ENCODE peak calls at places on chromosomes 4 and X, in six cellular contexts. B, K, V, I, C and O are unnamed samples.

GRCh38 chr4:125097729-125098128 is 217.0 kb upstream of the FAT4 start:
- DNase-seq in B (no peak), K (no peak), V (no peak), I (no peak), C (no peak), O (no peak)

GRCh38 chrX:136619889-136620505 is 28.0 kb upstream of the CD40LG start:
- DNase-seq in B (no peak), K (no peak), V (no peak), I (peak), C (no peak), O (no peak)

GRCh38 chr4:168574581-168575295 is 77.9 kb downstream of the PALLD start:
- DNase-seq in B (no peak), K (no peak), V (no peak), I (no peak), C (no peak), O (peak)

GRCh38 chrX:12360389-12360788 is 222.1 kb downstream of the FRMPD4 start:
- DNase-seq in B (no peak), K (no peak), V (peak), I (no peak), C (no peak), O (peak)

GRCh38 chr4:11774346-11774745 is 345.7 kb upstream of the HS3ST1 start:
- DNase-seq in B (no peak), K (no peak), V (no peak), I (no peak), C (no peak), O (no peak)

GRCh38 chr4:8780596-8781368 is 90.9 kb downstream of the HMX1 start:
- DNase-seq in B (no peak), K (no peak), V (no peak), I (no peak), C (no peak), O (no peak)

GRCh38 chr4:19689511-19689910 is 562.2 kb upstream of the SLIT2 start:
- DNase-seq in B (no peak), K (no peak), V (peak), I (peak), C (no peak), O (peak)

GRCh38 chr4:8144359-8144758 is 14.3 kb downstream of the ABLIM2 start:
- DNase-seq in B (no peak), K (peak), V (no peak), I (no peak), C (no peak), O (no peak)

GRCh38 chr4:153143527-153144348 is 60.5 kb upstream of the TRIM2 start:
- DNase-seq in B (no peak), K (no peak), V (peak), I (no peak), C (no peak), O (peak)

GRCh38 chr4:9762823-9763475 is 18.5 kb upstream of the DRD5 start:
- DNase-seq in B (peak), K (peak), V (peak), I (peak), C (peak), O (peak)

GRCh38 chrX:57952320-57952678 is 42.0 kb upstream of the ZXDA start:
- DNase-seq in B (no peak), K (no peak), V (no peak), I (no peak), C (no peak), O (no peak)

GRCh38 chrX:68693481-68694410 is 46.3 kb downstream of the STARD8 start:
- DNase-seq in B (peak), K (peak), V (peak), I (peak), C (peak), O (peak)

GRCh38 chr4:150089732-150090131 is 11.5 kb downstream of the DCLK2 start:
- DNase-seq in B (no peak), K (no peak), V (peak), I (no peak), C (no peak), O (peak)

GRCh38 chr4:80049813-80050534 is 23.1 kb downstream of the ANTXR2 start:
- DNase-seq in B (no peak), K (no peak), V (no peak), I (no peak), C (no peak), O (no peak)

GRCh38 chr4:1775731-1776500 is 17.2 kb upstream of the FGFR3 start:
- DNase-seq in B (no peak), K (no peak), V (no peak), I (peak), C (no peak), O (no peak)

GRCh38 chr4:76881375-76881774 is 16.6 kb downstream of the SOWAHB start:
- DNase-seq in B (no peak), K (peak), V (no peak), I (peak), C (no peak), O (no peak)

GRCh38 chr4:47045261-47045660 is 13.9 kb downstream of the GABRB1 start:
- DNase-seq in B (no peak), K (no peak), V (no peak), I (no peak), C (no peak), O (no peak)

GRCh38 chr4:47043821-47044220 is 12.5 kb downstream of the GABRB1 start:
- DNase-seq in B (no peak), K (no peak), V (no peak), I (no peak), C (no peak), O (no peak)

GRCh38 chr4:47038263-47038662 is 6.9 kb downstream of the GABRB1 start:
- DNase-seq in B (no peak), K (no peak), V (no peak), I (no peak), C (no peak), O (no peak)

DNA sequence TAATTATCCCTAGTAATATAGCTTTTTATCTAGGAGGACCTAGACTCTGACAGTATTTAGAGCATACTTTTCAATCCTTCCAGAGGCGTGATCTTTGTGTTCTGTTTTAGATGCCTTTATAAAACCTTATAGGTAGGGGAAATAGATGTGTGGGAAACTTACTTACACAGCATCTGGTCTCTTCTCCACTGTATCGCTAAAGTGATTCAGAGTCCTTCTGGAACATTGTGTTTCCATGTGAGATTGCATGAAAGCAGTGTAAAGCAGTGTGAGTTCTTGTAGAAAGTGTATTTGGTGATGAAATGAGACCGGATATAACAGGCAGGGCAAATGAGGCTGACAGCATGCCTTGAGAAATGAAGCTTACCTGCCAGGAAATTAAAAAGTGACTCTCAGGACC is 9.5 kb downstream of the GABRB1 start:
- DNase-seq in B (no peak), K (no peak), V (no peak), I (no peak), C (no peak), O (no peak)
- H4K91ac ChIP-seq in B (no peak), K (no peak), V (no peak), I (no peak), C (no peak), O (no peak)

GRCh38 chr4:134702374-134702773 is 500.8 kb upstream of the PABPC4L start:
- DNase-seq in B (no peak), K (no peak), V (no peak), I (no peak), C (no peak), O (no peak)
- H4K91ac ChIP-seq in B (no peak), K (no peak), V (no peak), I (no peak), C (no peak), O (no peak)

GRCh38 chrX:47273011-47273730 is 40.4 kb downstream of the USP11 start:
- DNase-seq in B (no peak), K (no peak), V (no peak), I (no peak), C (no peak), O (no peak)

GRCh38 chrX:47266643-47267042 is 33.8 kb downstream of the USP11 start:
- DNase-seq in B (no peak), K (no peak), V (no peak), I (no peak), C (no peak), O (no peak)

GRCh38 chrX:47272013-47272408 is 39.2 kb downstream of the USP11 start:
- DNase-seq in B (no peak), K (no peak), V (no peak), I (no peak), C (no peak), O (no peak)
- H4K91ac ChIP-seq in B (no peak), K (no peak), V (no peak), I (no peak), C (no peak), O (no peak)

DNA sequence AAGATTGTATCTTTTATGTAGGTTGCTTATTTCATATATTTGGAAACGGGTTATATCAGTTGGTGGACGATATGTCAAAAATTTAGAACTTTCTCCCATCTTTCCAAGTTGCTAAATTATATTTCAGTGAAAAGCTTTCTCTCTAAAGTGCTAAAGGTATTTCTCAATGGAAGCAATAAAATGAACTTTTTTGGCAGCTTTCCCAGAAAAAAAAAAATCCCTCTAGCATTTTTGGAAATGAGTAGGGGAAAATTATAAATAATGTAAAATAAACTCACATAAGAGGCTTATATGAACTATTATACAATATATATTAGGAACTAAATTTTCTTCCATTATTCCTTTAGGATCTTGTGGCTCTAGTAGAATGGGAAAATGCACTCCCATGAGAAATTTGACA is 152.2 kb downstream of the GRID2 start:
- DNase-seq in B (no peak), K (no peak), V (no peak), I (no peak), C (no peak), O (no peak)
- H4K91ac ChIP-seq in B (no peak), K (no peak), V (no peak), I (no peak), C (no peak), O (no peak)

GRCh38 chr4:56326363-56326762 is 60.9 kb downstream of the AASDH start:
- DNase-seq in B (no peak), K (no peak), V (no peak), I (no peak), C (no peak), O (peak)

GRCh38 chr4:56330691-56331090 is 56.6 kb downstream of the AASDH start:
- DNase-seq in B (peak), K (no peak), V (peak), I (no peak), C (no peak), O (peak)
- H4K91ac ChIP-seq in B (no peak), K (no peak), V (no peak), I (no peak), C (no peak), O (no peak)

DNA sequence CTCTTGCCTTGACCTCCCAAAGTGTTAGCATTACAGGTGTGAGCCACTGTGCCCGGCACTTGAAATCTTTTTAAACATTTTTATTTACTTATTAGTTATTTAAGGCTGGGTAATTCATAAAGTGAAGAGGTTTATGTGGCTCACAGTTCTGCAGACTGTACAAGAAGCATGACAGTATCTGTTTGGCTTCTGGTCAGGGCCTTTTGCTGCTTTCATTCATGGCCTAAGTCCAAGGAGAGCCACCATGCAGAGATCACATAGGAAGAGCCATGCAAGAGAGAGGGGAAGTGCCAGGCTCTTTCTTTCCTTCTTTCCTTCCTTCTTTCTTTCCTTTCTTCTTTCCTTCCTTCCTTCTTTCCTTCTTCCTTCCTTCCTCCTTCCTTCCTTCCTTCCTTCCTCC is 10.2 kb upstream of the GPKOW start:
- DNase-seq in B (no peak), K (no peak), V (no peak), I (no peak), C (no peak), O (no peak)
- H4K91ac ChIP-seq in B (no peak), K (no peak), V (no peak), I (no peak), C (no peak), O (no peak)

GRCh38 chr4:87258677-87259076 is 38.3 kb upstream of the KLHL8 start:
- DNase-seq in B (no peak), K (no peak), V (no peak), I (no peak), C (no peak), O (no peak)
- H4K91ac ChIP-seq in B (no peak), K (no peak), V (no peak), I (no peak), C (no peak), O (no peak)

DNA sequence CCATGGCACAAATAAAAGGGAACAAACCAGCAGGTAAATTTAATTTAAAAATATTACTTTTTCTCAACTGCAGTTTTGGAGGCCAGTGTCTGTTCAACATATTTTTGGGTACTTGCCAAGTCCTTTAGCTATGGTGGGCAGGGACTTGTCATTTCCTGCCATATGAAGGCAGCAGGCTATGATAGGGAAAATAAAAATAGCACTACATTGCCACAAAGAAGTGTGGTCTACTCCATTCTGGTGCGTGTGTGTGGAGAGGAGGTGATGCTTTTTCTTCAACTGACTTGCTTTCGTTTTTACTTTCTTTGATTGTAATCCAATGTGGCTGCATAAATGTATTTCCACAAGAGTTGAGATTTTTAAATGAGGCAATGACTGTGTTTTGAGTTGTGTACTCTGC is 17.2 kb downstream of the GPR174 start:
- DNase-seq in B (no peak), K (no peak), V (no peak), I (no peak), C (no peak), O (no peak)
- H4K91ac ChIP-seq in B (no peak), K (no peak), V (no peak), I (no peak), C (no peak), O (no peak)